ENCODE peak calls at places on chromosomes 4 and X, in five cellular contexts. O, W, E, M and D are unnamed samples.

GRCh38 chr4:173174184-173175156 is 5.9 kb downstream of the GALNT7 start:
- DNase-seq in E (no peak), M (no peak), O (peak), W (no peak), D (no peak)

GRCh38 chr4:38751341-38752043 is 31.3 kb downstream of the TLR10 start:
- DNase-seq in W (no peak), O (no peak), E (no peak), M (no peak), D (no peak)

GRCh38 chr4:176467011-176467410 is 147.2 kb downstream of the SPCS3 start:
- DNase-seq in W (no peak), O (no peak), M (no peak), E (no peak), D (no peak)

GRCh38 chr4:8293131-8293975 is 23.8 kb downstream of the HTRA3 start:
- DNase-seq in W (no peak), O (no peak), E (no peak), M (no peak), D (no peak)

GRCh38 chrX:72572248-72573157 is at the start of gene HDAC8:
- DNase-seq in M (peak), W (peak), E (peak), O (peak), D (peak)

GRCh38 chr4:99381588-99382175 is 29.1 kb upstream of the ADH1C start:
- DNase-seq in O (no peak), E (no peak), M (no peak), W (no peak), D (no peak)

GRCh38 chr4:89204624-89205023 is 93.3 kb downstream of the TIGD2 start:
- DNase-seq in M (no peak), O (no peak), W (no peak), E (no peak), D (no peak)

GRCh38 chr4:17690898-17691297 is 76.5 kb downstream of the MED28 start:
- DNase-seq in E (no peak), W (no peak), O (no peak), M (peak), D (no peak)

GRCh38 chr4:152880263-152880662 is 55.9 kb upstream of the FHDC1 start:
- DNase-seq in E (no peak), O (no peak), W (no peak), M (no peak), D (no peak)

GRCh38 chr4:87657525-87657924 is 7.4 kb downstream of the DMP1 start:
- DNase-seq in W (no peak), E (no peak), M (peak), O (no peak), D (no peak)

GRCh38 chrX:86066998-86067397 is 19.6 kb upstream of the CHM start:
- DNase-seq in O (no peak), W (no peak), E (no peak), M (no peak), D (no peak)

GRCh38 chr4:14582658-14583057 is 419.6 kb upstream of the CPEB2 start:
- DNase-seq in O (no peak), E (no peak), M (no peak), W (no peak), D (no peak)

GRCh38 chrX:152070186-152070585 is 68.2 kb downstream of the MAGEA10 start:
- DNase-seq in W (no peak), O (no peak), E (no peak), M (no peak), D (no peak)

GRCh38 chr4:112898357-112899141 is 150.9 kb upstream of the ANK2 start:
- DNase-seq in E (no peak), W (no peak), O (no peak), M (no peak), D (no peak)

GRCh38 chr4:145278341-145279121 is 98.1 kb upstream of the OTUD4 start:
- DNase-seq in M (no peak), E (no peak), O (no peak), W (no peak), D (no peak)

GRCh38 chr4:8050555-8051206 is 107.9 kb downstream of the ABLIM2 start:
- DNase-seq in O (peak), M (no peak), E (peak), W (peak), D (peak)

GRCh38 chr4:157222764-157223145 is 2.2 kb downstream of the GRIA2 start:
- DNase-seq in E (no peak), M (no peak), W (no peak), O (no peak), D (no peak)

GRCh38 chr4:27024807-27025206 is 164.2 kb downstream of the STIM2 start:
- DNase-seq in E (no peak), M (no peak), O (peak), W (no peak), D (peak)

GRCh38 chrX:56995271-56995994 is at the start of gene SPIN3:
- DNase-seq in E (peak), W (peak), O (peak), M (peak), D (peak)

GRCh38 chr4:14856076-14856926 is 146.0 kb upstream of the CPEB2 start:
- DNase-seq in O (no peak), W (no peak), M (peak), E (no peak), D (no peak)

GRCh38 chr4:93261207-93261606 is 567.3 kb upstream of the ATOH1 start:
- DNase-seq in M (no peak), E (no peak), W (no peak), O (no peak), D (no peak)

GRCh38 chr4:41454393-41454792 is 83.6 kb upstream of the LIMCH1 start:
- DNase-seq in E (peak), W (no peak), M (no peak), O (peak), D (no peak)